ENCODE peak calls at places on chromosome 18, in six cellular contexts. One of them, this sample, is unnamed.

GRCh38 chr18:61870151-61870550 is 22.7 kb downstream of the RNF152 start:
- DNase-seq in dermis microvascular lymphatic vessel endothelial cell: no peak
- DNase-seq in NAMALWA: no peak
- DNase-seq in NCI-H1417: no peak
- DNase-seq in choroid plexus epithelial cell: peak
- DNase-seq in AG04450: peak
- DNase-seq in this sample: no peak

GRCh38 chr18:58611471-58612131 is 17.3 kb downstream of the ALPK2 start:
- DNase-seq in dermis microvascular lymphatic vessel endothelial cell: no peak
- DNase-seq in NAMALWA: no peak
- DNase-seq in NCI-H1417: no peak
- DNase-seq in choroid plexus epithelial cell: peak
- DNase-seq in AG04450: no peak
- DNase-seq in this sample: no peak

GRCh38 chr18:69590150-69590549 is 189.5 kb downstream of the DOK6 start:
- DNase-seq in dermis microvascular lymphatic vessel endothelial cell: no peak
- DNase-seq in NAMALWA: no peak
- DNase-seq in NCI-H1417: no peak
- DNase-seq in choroid plexus epithelial cell: peak
- DNase-seq in AG04450: no peak
- DNase-seq in this sample: no peak

GRCh38 chr18:46893360-46893759 is 23.9 kb downstream of the PIAS2 start:
- DNase-seq in dermis microvascular lymphatic vessel endothelial cell: no peak
- DNase-seq in NAMALWA: no peak
- DNase-seq in NCI-H1417: no peak
- DNase-seq in choroid plexus epithelial cell: no peak
- DNase-seq in AG04450: no peak
- DNase-seq in this sample: no peak

GRCh38 chr18:47118986-47119385 is 31.3 kb downstream of the HDHD2 start:
- DNase-seq in dermis microvascular lymphatic vessel endothelial cell: no peak
- DNase-seq in NAMALWA: no peak
- DNase-seq in NCI-H1417: no peak
- DNase-seq in choroid plexus epithelial cell: no peak
- DNase-seq in AG04450: no peak
- DNase-seq in this sample: no peak

GRCh38 chr18:44826418-44827259 is 146.0 kb downstream of the SETBP1 start:
- DNase-seq in dermis microvascular lymphatic vessel endothelial cell: peak
- DNase-seq in NAMALWA: no peak
- DNase-seq in NCI-H1417: peak
- DNase-seq in choroid plexus epithelial cell: peak
- DNase-seq in AG04450: peak
- DNase-seq in this sample: no peak

GRCh38 chr18:59303006-59303405 is 15.4 kb downstream of the CPLX4 start:
- DNase-seq in dermis microvascular lymphatic vessel endothelial cell: no peak
- DNase-seq in NAMALWA: no peak
- DNase-seq in NCI-H1417: no peak
- DNase-seq in choroid plexus epithelial cell: no peak
- DNase-seq in AG04450: no peak
- DNase-seq in this sample: no peak

GRCh38 chr18:8816805-8817204 is 111.4 kb downstream of the MTCL1 start:
- DNase-seq in dermis microvascular lymphatic vessel endothelial cell: no peak
- DNase-seq in NAMALWA: no peak
- DNase-seq in NCI-H1417: no peak
- DNase-seq in choroid plexus epithelial cell: peak
- DNase-seq in AG04450: no peak
- DNase-seq in this sample: no peak

GRCh38 chr18:57921708-57922107 is 118.6 kb upstream of the ATP8B1 start:
- DNase-seq in dermis microvascular lymphatic vessel endothelial cell: no peak
- DNase-seq in NAMALWA: no peak
- DNase-seq in NCI-H1417: no peak
- DNase-seq in choroid plexus epithelial cell: peak
- DNase-seq in AG04450: no peak
- DNase-seq in this sample: no peak